ENCODE peak calls at places on chromosomes 16 and 17, in eight cellular contexts. A, M, G, L, R, Z, Q and Y are unnamed samples.

GRCh38 chr16:10957771-10958486 is 13.6 kb downstream of the CLEC16A start:
- DNase-seq in Q (no peak), A (no peak), Z (no peak), G (peak), M (no peak), R (no peak), L (no peak), Y (no peak)

GRCh38 chr16:53429221-53429943 is 4.9 kb upstream of the RBL2 start:
- DNase-seq in G (peak), A (no peak), Q (no peak), R (no peak), M (no peak), Z (no peak), L (peak), Y (no peak)

GRCh38 chr17:70225272-70225671 is 55.9 kb downstream of the KCNJ2 start:
- DNase-seq in R (no peak), A (no peak), Q (no peak), L (no peak), G (no peak), M (no peak), Z (no peak), Y (no peak)

GRCh38 chr17:39894681-39895376 is 23.6 kb downstream of the GSDMB start:
- DNase-seq in A (no peak), L (no peak), Z (no peak), Q (no peak), R (no peak), M (no peak), G (no peak), Y (no peak)

GRCh38 chr17:71460943-71461342 is 659.9 kb upstream of the SOX9 start:
- DNase-seq in G (peak), R (no peak), Z (no peak), L (no peak), M (no peak), A (peak), Q (peak), Y (no peak)

GRCh38 chr17:45123930-45124796 is 8.2 kb downstream of the PLCD3 start:
- DNase-seq in Z (peak), L (peak), M (peak), Q (peak), R (peak), G (peak), A (peak), Y (no peak)

GRCh38 chr17:21295036-21295952 is 10.8 kb downstream of the MAP2K3 start:
- DNase-seq in R (no peak), A (no peak), Z (no peak), M (peak), L (no peak), G (peak), Q (peak), Y (no peak)

GRCh38 chr16:57549730-57550129 is 7.3 kb downstream of the ADGRG5 start:
- DNase-seq in Z (no peak), R (no peak), L (no peak), G (no peak), Q (no peak), A (no peak), M (no peak), Y (no peak)

GRCh38 chr16:569445-570254 is at the start of gene PIGQ:
- DNase-seq in L (peak), G (peak), R (peak), M (peak), Q (peak), Z (peak), A (no peak), Y (peak)

GRCh38 chr16:71537643-71538042 is 11.4 kb downstream of the CHST4 start:
- DNase-seq in Z (no peak), R (peak), A (peak), G (peak), Q (peak), L (peak), M (no peak), Y (no peak)

GRCh38 chr16:2756288-2757015 is 4.0 kb downstream of the SRRM2 start:
- DNase-seq in G (no peak), Q (no peak), M (no peak), L (no peak), R (no peak), Z (no peak), A (no peak), Y (no peak)

GRCh38 chr16:47644661-47645060 is 183.5 kb downstream of the PHKB start:
- DNase-seq in L (no peak), Q (no peak), A (no peak), G (peak), M (no peak), Z (no peak), R (no peak), Y (no peak)

GRCh38 chr16:89357055-89357454 is 133.3 kb downstream of the ANKRD11 start:
- DNase-seq in Z (no peak), R (no peak), A (no peak), Q (no peak), M (no peak), L (no peak), G (no peak), Y (no peak)

GRCh38 chr17:59707971-59708425 is 544 bp downstream of the VMP1 start:
- DNase-seq in R (peak), Z (no peak), L (no peak), Q (no peak), A (no peak), G (no peak), M (no peak), Y (no peak)

GRCh38 chr17:83186226-83186625 is 106.8 kb downstream of the METRNL start:
- DNase-seq in Q (no peak), L (no peak), Z (peak), A (no peak), R (no peak), G (no peak), M (no peak), Y (no peak)

GRCh38 chr17:20267459-20267842 is 199.9 kb downstream of the LGALS9B start:
- DNase-seq in R (no peak), Q (no peak), L (no peak), Z (no peak), A (no peak), G (no peak), M (no peak), Y (no peak)

GRCh38 chr17:64067642-64068041 is 47.2 kb upstream of the ICAM2 start:
- DNase-seq in G (peak), Z (no peak), R (no peak), M (no peak), Q (no peak), L (no peak), A (no peak), Y (no peak)

GRCh38 chr17:34242553-34242952 is 12.5 kb upstream of the CCL2 start:
- DNase-seq in G (no peak), Q (no peak), M (no peak), R (no peak), A (no peak), L (no peak), Z (no peak), Y (no peak)

GRCh38 chr17:54948380-54948779 is 20.1 kb downstream of the COX11 start:
- DNase-seq in Z (no peak), A (peak), Q (no peak), L (no peak), G (peak), M (no peak), R (no peak), Y (no peak)

GRCh38 chr16:49022351-49022963 is 259.2 kb downstream of the CBLN1 start:
- DNase-seq in R (no peak), A (no peak), Q (no peak), Z (no peak), M (no peak), L (no peak), G (no peak), Y (peak)

GRCh38 chr17:6574689-6575595 is 18.6 kb upstream of the PITPNM3 start:
- DNase-seq in Z (peak), R (no peak), G (peak), L (no peak), Q (peak), A (no peak), M (peak), Y (no peak)

GRCh38 chr16:31135535-31136286 is at the start of gene PRSS8:
- DNase-seq in R (no peak), G (no peak), L (peak), Q (peak), A (peak), Z (peak), M (no peak), Y (no peak)
- TF ChIP-seq POLR2A in R (no peak), G (no peak), L (no peak), Q (peak), A (no peak), Z (no peak), M (no peak), Y (no peak)

DNA sequence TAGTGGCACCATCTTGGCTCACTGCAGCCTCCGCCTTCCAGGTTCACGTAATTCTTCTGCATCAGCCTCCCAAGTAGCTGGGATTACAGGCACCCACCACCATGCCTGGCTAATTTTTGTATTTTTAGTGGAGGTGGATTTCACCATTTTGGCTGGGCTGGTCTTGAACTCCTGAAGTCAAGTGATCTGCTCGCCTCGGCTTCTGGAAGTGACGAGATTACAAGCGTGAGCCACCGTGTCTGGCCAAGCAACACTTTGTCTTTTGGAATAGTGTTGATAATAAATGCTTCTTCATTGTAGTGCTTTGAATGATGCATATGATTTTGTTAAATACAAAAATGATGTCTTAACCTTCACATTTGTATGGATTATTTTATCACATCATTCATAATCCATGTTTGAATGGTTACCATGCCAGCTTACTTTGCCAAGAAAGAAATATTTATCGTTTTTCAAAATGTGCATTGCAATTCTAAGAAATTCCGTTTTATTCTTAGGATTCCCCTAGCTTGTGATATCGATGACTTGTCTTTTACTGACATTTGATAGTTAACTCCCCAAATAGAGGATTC is 29.1 kb downstream of the USP10 start:
- DNase-seq in Z (no peak), R (no peak), M (no peak), A (no peak), L (no peak), G (no peak), Q (no peak), Y (no peak)
- TF ChIP-seq POLR2A in Z (no peak), R (no peak), M (no peak), A (no peak), L (no peak), G (no peak), Q (no peak), Y (no peak)

GRCh38 chr17:81722184-81723120 is 10.4 kb downstream of the SLC25A10 start:
- DNase-seq in Q (peak), G (no peak), A (no peak), Z (no peak), L (no peak), R (no peak), M (no peak), Y (no peak)
- TF ChIP-seq POLR2A in Q (peak), G (no peak), A (no peak), Z (no peak), L (no peak), R (no peak), M (no peak), Y (no peak)

GRCh38 chr16:68309798-68310197 is 948 bp downstream of the SLC7A6OS start:
- DNase-seq in Z (no peak), Q (no peak), G (no peak), A (no peak), L (no peak), M (no peak), R (no peak), Y (no peak)

GRCh38 chr16:68311316-68311620 is 449 bp downstream of the PRMT7 start:
- DNase-seq in Q (no peak), G (peak), M (no peak), L (no peak), Z (no peak), R (no peak), A (no peak), Y (no peak)

GRCh38 chr16:68313116-68313515 is 2.3 kb downstream of the PRMT7 start:
- DNase-seq in R (no peak), A (no peak), Z (no peak), G (no peak), Q (no peak), L (no peak), M (no peak), Y (no peak)

GRCh38 chr16:68306633-68307032 is 4.1 kb downstream of the SLC7A6OS start:
- DNase-seq in G (no peak), L (no peak), A (no peak), Z (no peak), M (no peak), Q (no peak), R (no peak), Y (no peak)

GRCh38 chr16:68310441-68311315 is at the start of the genes PRMT7 and SLC7A6OS:
- DNase-seq in A (peak), R (peak), M (peak), L (peak), G (peak), Z (peak), Q (peak), Y (peak)
- TF ChIP-seq POLR2A in A (peak), R (peak), M (no peak), L (no peak), G (peak), Z (no peak), Q (peak), Y (peak)

GRCh38 chr17:4405038-4405669 is 28.6 kb upstream of the SPNS3 start:
- DNase-seq in M (no peak), R (no peak), G (no peak), A (no peak), Z (no peak), L (no peak), Q (no peak), Y (no peak)
- TF ChIP-seq POLR2A in M (no peak), R (no peak), G (no peak), A (no peak), Z (no peak), L (no peak), Q (no peak), Y (no peak)

DNA sequence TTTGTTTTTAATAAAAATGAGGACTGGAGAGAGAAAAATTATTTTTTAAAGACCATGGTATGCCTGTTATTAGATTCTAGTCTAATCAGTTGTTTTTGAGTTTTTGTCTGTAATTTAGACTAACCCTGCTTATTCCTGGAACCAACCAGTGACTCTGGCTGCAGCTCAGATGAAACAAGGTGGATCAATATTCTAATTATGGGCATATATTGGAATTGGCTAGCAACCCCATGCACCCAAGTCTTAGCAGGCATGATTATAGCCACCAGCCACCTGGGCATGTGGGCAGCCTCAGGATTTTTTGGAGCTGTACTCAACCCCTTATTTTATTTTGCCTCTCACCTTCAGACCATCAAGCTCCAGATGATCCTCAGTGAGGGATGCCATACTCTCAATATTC is 21.6 kb upstream of the SLC6A2 start:
- DNase-seq in M (no peak), R (no peak), A (no peak), G (no peak), Q (no peak), Z (no peak), L (no peak), Y (no peak)
- TF ChIP-seq POLR2A in M (no peak), R (no peak), A (no peak), G (no peak), Q (no peak), Z (no peak), L (no peak), Y (no peak)